ENCODE peak calls at places on chromosomes 11 and 22, in four cellular contexts. One of them, this sample, is unnamed.

GRCh38 chr11:978781-979180 is 53.1 kb downstream of the AP2A2 start:
- DNase-seq in glutamatergic neuron: no peak
- DNase-seq in fibroblast of pulmonary artery: no peak
- DNase-seq in fibroblast of lung: no peak
- DNase-seq in this sample: no peak

GRCh38 chr11:75365711-75366181 is 14.3 kb upstream of the ARRB1 start:
- DNase-seq in glutamatergic neuron: no peak
- DNase-seq in fibroblast of pulmonary artery: peak; percentile 76
- DNase-seq in fibroblast of lung: peak; percentile 71
- DNase-seq in this sample: peak; percentile 86

GRCh38 chr11:126361400-126361799 is 5.9 kb downstream of the ST3GAL4 start:
- DNase-seq in glutamatergic neuron: no peak
- DNase-seq in fibroblast of lung: no peak
- DNase-seq in fibroblast of pulmonary artery: no peak
- DNase-seq in this sample: no peak

GRCh38 chr11:2791139-2791520 is 91.3 kb upstream of the KCNQ1OT1 start:
- DNase-seq in fibroblast of lung: no peak
- DNase-seq in fibroblast of pulmonary artery: no peak
- DNase-seq in glutamatergic neuron: peak; percentile 17
- DNase-seq in this sample: no peak

GRCh38 chr11:269146-269890 is 8.9 kb upstream of the NLRP6 start:
- DNase-seq in fibroblast of lung: no peak
- DNase-seq in glutamatergic neuron: no peak
- DNase-seq in fibroblast of pulmonary artery: no peak
- DNase-seq in this sample: peak; percentile 10

GRCh38 chr22:50708996-50709395 is 29.0 kb upstream of the ACR start:
- DNase-seq in glutamatergic neuron: peak; percentile 0
- DNase-seq in fibroblast of pulmonary artery: no peak
- DNase-seq in fibroblast of lung: no peak
- DNase-seq in this sample: no peak

GRCh38 chr22:50733521-50734342 is 4.3 kb upstream of the ACR start:
- DNase-seq in fibroblast of pulmonary artery: peak; percentile 14
- DNase-seq in fibroblast of lung: peak; percentile 23
- DNase-seq in glutamatergic neuron: peak; percentile 9
- DNase-seq in this sample: peak; percentile 51

GRCh38 chr11:46202149-46202548 is 75.3 kb upstream of the CREB3L1 start:
- DNase-seq in glutamatergic neuron: no peak
- DNase-seq in fibroblast of lung: no peak
- DNase-seq in fibroblast of pulmonary artery: no peak
- DNase-seq in this sample: no peak

GRCh38 chr11:125091247-125091876 is 20.1 kb downstream of the TMEM218 start:
- DNase-seq in glutamatergic neuron: peak; percentile 51
- DNase-seq in fibroblast of pulmonary artery: peak; percentile 85
- DNase-seq in fibroblast of lung: peak; percentile 71
- DNase-seq in this sample: peak; percentile 67

GRCh38 chr11:15236514-15236913 is 121.8 kb downstream of the INSC start:
- DNase-seq in glutamatergic neuron: no peak
- DNase-seq in fibroblast of lung: no peak
- DNase-seq in fibroblast of pulmonary artery: no peak
- DNase-seq in this sample: no peak

GRCh38 chr11:62974848-62975522 is 9.8 kb downstream of the SLC22A6 start:
- DNase-seq in fibroblast of pulmonary artery: peak; percentile 3
- DNase-seq in glutamatergic neuron: peak; percentile 34
- DNase-seq in fibroblast of lung: no peak
- DNase-seq in this sample: no peak

GRCh38 chr11:55263081-55263480 is 1.1 kb downstream of the TRIM48 start:
- DNase-seq in glutamatergic neuron: no peak
- DNase-seq in fibroblast of pulmonary artery: no peak
- DNase-seq in fibroblast of lung: no peak
- DNase-seq in this sample: no peak

GRCh38 chr11:27008811-27009535 is 15.1 kb downstream of the FIBIN start:
- DNase-seq in fibroblast of pulmonary artery: no peak
- DNase-seq in glutamatergic neuron: no peak
- DNase-seq in fibroblast of lung: no peak
- DNase-seq in this sample: no peak

GRCh38 chr11:48025983-48026340 is 45.6 kb downstream of the PTPRJ start:
- DNase-seq in glutamatergic neuron: no peak
- DNase-seq in fibroblast of pulmonary artery: no peak
- DNase-seq in fibroblast of lung: no peak
- DNase-seq in this sample: no peak

GRCh38 chr22:37018815-37019308 is 385 bp downstream of the TST start:
- DNase-seq in fibroblast of lung: peak; percentile 55
- DNase-seq in fibroblast of pulmonary artery: peak; percentile 58
- DNase-seq in glutamatergic neuron: peak; percentile 49
- DNase-seq in this sample: peak; percentile 41

GRCh38 chr22:37230673-37231405 is 13.2 kb downstream of the RAC2 start:
- DNase-seq in glutamatergic neuron: no peak
- DNase-seq in fibroblast of lung: peak; percentile 7
- DNase-seq in fibroblast of pulmonary artery: no peak
- DNase-seq in this sample: no peak

GRCh38 chr11:132999031-132999430 is 533.3 kb downstream of the OPCML start:
- DNase-seq in glutamatergic neuron: no peak
- DNase-seq in fibroblast of pulmonary artery: no peak
- DNase-seq in fibroblast of lung: no peak
- DNase-seq in this sample: no peak

GRCh38 chr11:36622431-36623136 is 24.5 kb upstream of the RAG2 start:
- DNase-seq in fibroblast of lung: peak; percentile 60
- DNase-seq in fibroblast of pulmonary artery: peak; percentile 56
- DNase-seq in glutamatergic neuron: no peak
- DNase-seq in this sample: peak; percentile 21

GRCh38 chr11:79195209-79195608 is 245.6 kb downstream of the TENM4 start:
- DNase-seq in fibroblast of lung: no peak
- DNase-seq in fibroblast of pulmonary artery: no peak
- DNase-seq in glutamatergic neuron: no peak
- DNase-seq in this sample: no peak

GRCh38 chr22:29621761-29622526 is 18.5 kb downstream of the NF2 start:
- DNase-seq in fibroblast of pulmonary artery: peak; percentile 92
- DNase-seq in fibroblast of lung: peak; percentile 98
- DNase-seq in glutamatergic neuron: no peak
- DNase-seq in this sample: peak; percentile 93

GRCh38 chr11:119918356-119918755 is 189.4 kb upstream of the NECTIN1 start:
- DNase-seq in fibroblast of lung: no peak
- DNase-seq in glutamatergic neuron: no peak
- DNase-seq in fibroblast of pulmonary artery: no peak
- DNase-seq in this sample: no peak

GRCh38 chr11:103545551-103545950 is 436.3 kb downstream of the DYNC2H1 start:
- DNase-seq in fibroblast of pulmonary artery: no peak
- DNase-seq in glutamatergic neuron: no peak
- DNase-seq in fibroblast of lung: no peak
- DNase-seq in this sample: no peak

GRCh38 chr11:129146196-129146595 is 45.9 kb downstream of the ARHGAP32 start:
- DNase-seq in fibroblast of lung: peak; percentile 32
- DNase-seq in glutamatergic neuron: no peak
- DNase-seq in fibroblast of pulmonary artery: peak; percentile 33
- DNase-seq in this sample: peak; percentile 21

GRCh38 chr11:45450189-45450588 is 164.0 kb upstream of the SYT13 start:
- DNase-seq in fibroblast of pulmonary artery: peak; percentile 53
- DNase-seq in glutamatergic neuron: no peak
- DNase-seq in fibroblast of lung: peak; percentile 57
- DNase-seq in this sample: peak; percentile 86

GRCh38 chr11:12377106-12377823 is at the start of gene PARVA:
- DNase-seq in glutamatergic neuron: peak; percentile 72
- DNase-seq in fibroblast of pulmonary artery: peak; percentile 88
- DNase-seq in fibroblast of lung: peak; percentile 87
- DNase-seq in this sample: peak; percentile 69
- TF ChIP-seq CTCF in glutamatergic neuron: no peak
- TF ChIP-seq CTCF in fibroblast of pulmonary artery: no peak
- TF ChIP-seq CTCF in fibroblast of lung: no peak
- TF ChIP-seq CTCF in this sample: no peak

DNA sequence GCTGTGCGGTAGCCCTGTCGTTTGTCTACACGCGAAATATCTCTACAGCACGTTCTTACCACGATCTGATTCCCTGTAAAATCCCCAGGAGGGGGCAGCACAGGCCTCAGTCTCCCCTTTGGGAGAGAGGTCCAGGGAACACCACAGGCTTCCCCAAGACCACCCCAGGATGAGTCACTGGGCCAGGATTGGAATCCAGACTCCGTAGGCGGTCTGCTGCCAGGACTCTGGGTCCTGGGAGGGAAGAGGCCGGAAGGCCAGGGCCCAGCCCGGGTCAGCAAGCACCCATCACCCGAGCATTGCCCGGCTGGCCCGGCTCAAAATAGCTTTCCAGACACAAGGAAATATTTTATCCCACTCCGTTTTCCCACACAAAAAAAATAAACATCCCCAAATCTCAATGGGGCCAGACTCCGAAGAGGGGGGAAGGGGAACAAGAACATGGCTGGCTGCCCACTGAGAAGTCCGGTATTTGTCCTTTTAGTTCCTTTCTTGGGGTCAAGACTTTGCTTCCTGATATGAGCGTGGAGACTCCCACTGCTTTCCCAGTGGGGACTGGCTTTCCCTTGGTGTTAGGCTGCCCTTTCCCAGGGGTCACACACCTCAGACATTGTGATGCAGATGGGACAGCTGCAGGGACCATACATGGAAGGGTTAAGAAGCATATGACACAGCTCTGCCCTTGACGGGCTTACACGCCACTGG is 91.3 kb downstream of the LRRC32 start:
- DNase-seq in glutamatergic neuron: no peak
- DNase-seq in fibroblast of pulmonary artery: peak; percentile 55
- DNase-seq in fibroblast of lung: no peak
- DNase-seq in this sample: peak; percentile 65
- TF ChIP-seq CTCF in glutamatergic neuron: no peak
- TF ChIP-seq CTCF in fibroblast of pulmonary artery: peak; percentile 18
- TF ChIP-seq CTCF in fibroblast of lung: peak; percentile 27
- TF ChIP-seq CTCF in this sample: peak; percentile 32

DNA sequence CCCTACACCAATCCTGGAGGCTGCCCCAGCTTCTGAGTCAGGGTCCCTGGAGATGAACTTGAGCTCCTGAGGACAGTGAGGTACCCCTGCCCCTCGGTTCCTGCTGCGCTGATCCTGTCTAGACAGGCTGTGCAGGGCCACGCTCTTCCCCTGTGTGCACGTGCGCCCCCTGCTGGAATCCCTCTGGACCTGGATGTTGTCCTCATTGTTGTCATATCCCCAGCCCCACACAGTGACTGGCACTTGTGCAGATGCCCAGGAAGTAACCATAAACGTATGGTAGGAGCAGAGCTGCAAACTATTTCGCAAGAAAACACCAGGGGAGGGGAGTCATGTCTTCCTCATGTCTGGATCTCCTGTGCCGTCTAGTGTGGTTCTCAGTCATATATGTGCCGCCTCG is 114.7 kb downstream of the CRYBB2 start:
- DNase-seq in fibroblast of pulmonary artery: peak; percentile 40
- DNase-seq in fibroblast of lung: no peak
- DNase-seq in glutamatergic neuron: peak; percentile 85
- DNase-seq in this sample: peak; percentile 8
- TF ChIP-seq CTCF in fibroblast of pulmonary artery: peak; percentile 60
- TF ChIP-seq CTCF in fibroblast of lung: peak; percentile 23
- TF ChIP-seq CTCF in glutamatergic neuron: peak; percentile 68
- TF ChIP-seq CTCF in this sample: peak; percentile 16

DNA sequence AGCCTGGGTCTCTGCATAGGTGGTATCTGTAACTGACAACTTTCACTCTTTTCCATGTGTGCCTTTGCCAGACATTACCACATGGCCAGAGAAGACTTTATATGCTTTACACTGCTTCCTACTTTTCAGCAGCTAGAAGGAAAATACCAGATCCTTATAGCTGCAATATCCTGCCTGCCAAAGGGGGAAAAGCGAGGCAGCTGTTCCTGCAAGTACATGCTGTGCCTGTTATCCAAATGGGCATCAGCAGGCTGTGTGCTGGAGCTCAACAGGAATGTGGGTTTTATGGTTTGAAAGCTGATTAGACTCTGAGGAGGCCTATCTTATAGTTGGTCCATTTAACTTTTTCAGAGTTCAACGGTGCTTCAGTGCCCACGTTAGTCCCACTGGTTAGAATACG is 547.1 kb downstream of the RAB38 start:
- DNase-seq in glutamatergic neuron: no peak
- DNase-seq in fibroblast of lung: no peak
- DNase-seq in fibroblast of pulmonary artery: no peak
- DNase-seq in this sample: no peak
- TF ChIP-seq CTCF in glutamatergic neuron: no peak
- TF ChIP-seq CTCF in fibroblast of lung: no peak
- TF ChIP-seq CTCF in fibroblast of pulmonary artery: no peak
- TF ChIP-seq CTCF in this sample: no peak

GRCh38 chr22:23522642-23523251 is 57.3 kb downstream of the IGLL1 start:
- DNase-seq in fibroblast of lung: peak; percentile 6
- DNase-seq in glutamatergic neuron: no peak
- DNase-seq in fibroblast of pulmonary artery: peak; percentile 42
- DNase-seq in this sample: no peak

GRCh38 chr22:23523746-23524145 is 56.3 kb downstream of the IGLL1 start:
- DNase-seq in fibroblast of pulmonary artery: no peak
- DNase-seq in glutamatergic neuron: no peak
- DNase-seq in fibroblast of lung: no peak
- DNase-seq in this sample: no peak

GRCh38 chr22:23519442-23520177 is 60.5 kb downstream of the IGLL1 start:
- DNase-seq in glutamatergic neuron: no peak
- DNase-seq in fibroblast of lung: no peak
- DNase-seq in fibroblast of pulmonary artery: no peak
- DNase-seq in this sample: no peak

GRCh38 chr22:23520875-23521441 is 59.1 kb downstream of the IGLL1 start:
- DNase-seq in fibroblast of pulmonary artery: peak; percentile 64
- DNase-seq in fibroblast of lung: peak; percentile 43
- DNase-seq in glutamatergic neuron: peak; percentile 74
- DNase-seq in this sample: peak; percentile 38

DNA sequence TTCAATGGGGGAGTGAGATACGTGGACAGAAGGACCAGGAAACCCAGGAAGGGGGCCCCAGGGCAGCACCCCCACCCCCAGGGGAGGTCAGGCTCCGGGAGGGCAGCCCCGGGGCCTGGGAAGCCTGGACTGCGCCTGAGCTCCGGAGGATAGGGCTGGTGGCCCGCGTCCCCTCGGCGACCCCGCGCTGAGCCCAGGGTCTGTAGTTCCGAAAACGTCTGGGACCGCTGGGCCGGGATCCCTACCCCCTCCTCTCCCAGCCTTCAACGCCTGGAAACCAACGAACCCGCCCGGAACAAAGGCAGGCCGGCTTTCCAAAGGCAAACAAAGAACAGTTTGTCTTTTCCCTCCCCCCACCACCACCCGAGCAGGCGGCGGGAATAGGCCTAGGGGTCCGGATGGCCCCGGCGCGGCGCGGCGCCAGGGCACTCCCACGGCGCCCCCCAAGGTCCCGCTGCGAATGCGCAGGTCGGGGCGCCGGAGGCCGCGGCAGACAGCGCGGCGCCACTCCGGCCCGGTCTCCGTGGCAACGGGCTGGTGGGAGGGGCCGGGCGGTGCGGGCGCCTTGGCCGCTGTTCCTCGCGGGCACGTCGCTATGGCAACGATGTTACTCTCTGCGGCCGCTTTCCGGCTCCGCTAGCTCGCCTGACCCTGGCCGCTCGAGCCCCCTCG is 58.5 kb downstream of the IGLL1 start:
- DNase-seq in glutamatergic neuron: peak; percentile 98
- DNase-seq in fibroblast of lung: peak; percentile 84
- DNase-seq in fibroblast of pulmonary artery: peak; percentile 97
- DNase-seq in this sample: peak; percentile 62
- TF ChIP-seq CTCF in glutamatergic neuron: peak; percentile 15
- TF ChIP-seq CTCF in fibroblast of lung: no peak
- TF ChIP-seq CTCF in fibroblast of pulmonary artery: no peak
- TF ChIP-seq CTCF in this sample: no peak

DNA sequence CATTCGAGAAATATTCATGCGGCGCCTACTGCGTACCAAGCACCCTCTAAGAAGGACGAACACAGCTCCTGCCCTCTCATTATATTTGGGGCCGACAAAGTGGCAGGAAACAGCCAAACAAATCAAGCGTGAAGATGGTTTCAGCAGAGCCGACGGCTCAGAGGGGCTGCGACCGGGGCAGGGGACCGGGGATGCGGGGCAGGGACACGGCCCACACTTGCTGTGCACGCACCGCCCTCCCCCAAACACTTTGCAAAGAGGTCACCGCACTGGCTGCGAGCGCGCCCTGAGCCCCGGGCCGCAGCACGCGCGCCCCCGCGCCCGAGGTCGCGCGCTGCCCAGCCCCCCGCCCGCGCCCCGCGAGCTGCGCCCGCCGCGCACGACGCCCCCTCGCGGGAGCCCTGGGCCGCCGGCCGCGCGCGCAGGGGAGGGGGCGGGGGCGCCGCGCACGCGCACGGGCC is 255 bp upstream of the SYNGR1 start:
- DNase-seq in fibroblast of lung: peak; percentile 24
- DNase-seq in fibroblast of pulmonary artery: no peak
- DNase-seq in glutamatergic neuron: peak; percentile 57
- DNase-seq in this sample: no peak
- TF ChIP-seq CTCF in fibroblast of lung: no peak
- TF ChIP-seq CTCF in fibroblast of pulmonary artery: no peak
- TF ChIP-seq CTCF in glutamatergic neuron: no peak
- TF ChIP-seq CTCF in this sample: no peak